ENCODE peak calls at places on chromosomes 5 and 9, in ten cellular contexts. I, H, Y, L, X, E, D, J, F and U are unnamed samples.
A peak's percentile ranks its signal among the peaks of the same experiment; 100 is the strongest.

GRCh38 chr5:51380603-51381207 is 2.5 kb upstream of the ISL1 start:
- DNase-seq in L (peak; percentile 29), D (peak; percentile 73), H (peak; percentile 0), F (peak; percentile 32), E (no peak), J (no peak), Y (peak; percentile 18), I (no peak), X (no peak), U (no peak)

GRCh38 chr5:172106511-172107356 is 81.3 kb downstream of the STK10 start:
- DNase-seq in Y (peak; percentile 56), H (no peak), I (peak; percentile 71), J (peak; percentile 46), D (peak; percentile 71), F (peak; percentile 57), L (peak; percentile 23), X (no peak), E (peak; percentile 91), U (peak; percentile 82)

GRCh38 chr9:37333288-37333687 is 89.2 kb upstream of the GRHPR start:
- DNase-seq in L (no peak), F (peak; percentile 41), J (no peak), E (no peak), X (no peak), Y (no peak), D (no peak), H (no peak), I (no peak), U (no peak)

GRCh38 chr9:17810728-17811634 is 232.1 kb downstream of the SH3GL2 start:
- DNase-seq in E (peak; percentile 65), F (peak; percentile 68), I (no peak), J (peak; percentile 2), D (peak; percentile 72), L (peak; percentile 34), X (no peak), Y (peak; percentile 61), H (peak; percentile 62), U (no peak)

GRCh38 chr9:37362430-37362829 is 60.1 kb upstream of the GRHPR start:
- DNase-seq in E (no peak), I (no peak), X (no peak), F (no peak), D (no peak), H (no peak), J (no peak), Y (no peak), L (no peak), U (no peak)

GRCh38 chr9:110049699-110050450 is 158.1 kb downstream of the C9orf152 start:
- DNase-seq in H (no peak), X (no peak), F (peak; percentile 54), E (peak; percentile 45), I (no peak), L (peak; percentile 56), D (peak; percentile 50), Y (peak; percentile 66), J (no peak), U (no peak)

GRCh38 chr5:10679336-10679988 is 81.6 kb downstream of the DAP start:
- DNase-seq in E (no peak), X (no peak), J (no peak), L (no peak), D (no peak), Y (no peak), F (no peak), I (no peak), H (no peak), U (no peak)

GRCh38 chr5:33827335-33827734 is 64.5 kb downstream of the ADAMTS12 start:
- DNase-seq in E (no peak), I (no peak), D (no peak), L (no peak), F (no peak), X (no peak), Y (peak; percentile 73), J (no peak), H (no peak), U (no peak)

GRCh38 chr9:69223605-69224004 is 49.5 kb downstream of the TJP2 start:
- DNase-seq in X (no peak), E (no peak), D (peak; percentile 66), F (peak; percentile 31), Y (peak; percentile 74), J (no peak), L (peak; percentile 53), I (peak; percentile 71), H (peak; percentile 51), U (no peak)

GRCh38 chr9:12930906-12931305 is 156.1 kb downstream of the LURAP1L start:
- DNase-seq in I (no peak), Y (peak; percentile 76), L (no peak), H (no peak), J (no peak), F (no peak), E (no peak), X (no peak), D (no peak), U (no peak)

GRCh38 chr5:10595305-10595677 is 31.4 kb downstream of the ANKRD33B start:
- DNase-seq in H (no peak), D (no peak), I (no peak), X (no peak), F (no peak), Y (peak; percentile 33), J (no peak), E (no peak), L (no peak), U (no peak)

GRCh38 chr9:70561805-70562395 is 147.4 kb upstream of the KLF9 start:
- DNase-seq in Y (peak; percentile 44), X (no peak), D (no peak), E (no peak), H (no peak), L (no peak), J (no peak), I (no peak), F (no peak), U (no peak)

GRCh38 chr9:72894342-72894741 is 58.5 kb downstream of the ALDH1A1 start:
- DNase-seq in Y (peak; percentile 89), X (no peak), J (no peak), L (no peak), F (no peak), E (no peak), I (no peak), H (peak; percentile 83), D (no peak), U (no peak)

GRCh38 chr5:50711280-50711679 is 44.8 kb downstream of the PARP8 start:
- DNase-seq in F (peak; percentile 80), X (no peak), D (peak; percentile 58), E (no peak), I (no peak), L (peak; percentile 43), Y (peak; percentile 52), J (no peak), H (no peak), U (no peak)

GRCh38 chr5:2166979-2167377 is 284.3 kb upstream of the IRX4 start:
- DNase-seq in Y (no peak), L (no peak), E (no peak), H (no peak), X (peak; percentile 40), F (no peak), J (no peak), D (no peak), I (no peak), U (no peak)